ENCODE peak calls at places on chromosomes 1 and 21, in eight cellular contexts. U is T-helper 2 cell; A is activated CD4-positive, alpha-beta T cell treated with anti-CD3 and anti-CD28 coated beads, Interleukin-2, amount 50 U/mL, for 1 hour; E is T1000; D is prostate gland; Y is NT2/D1; C is activated naive CD8-positive, alpha-beta T cell treated with anti-CD3 and anti-CD28 coated beads, Interleukin-2, amount 50 U/mL, for 24 hours; X is EH. J is an unnamed sample.

GRCh38 chr1:159927887-159928431 is 2.7 kb upstream of the TAGLN2 start:
- DNase-seq in C (no peak), A (no peak), U (no peak), X (no peak), D (no peak), Y (no peak), E (no peak), J (no peak)

GRCh38 chr1:203168256-203168786 is 7.3 kb downstream of the MYBPH start:
- DNase-seq in D (no peak), C (no peak), A (no peak), U (no peak), Y (no peak), E (no peak), X (no peak), J (no peak)

GRCh38 chr1:28811766-28812668 is at the start of gene OPRD1:
- DNase-seq in E (no peak), X (no peak), D (no peak), Y (no peak), C (no peak), A (no peak), U (no peak), J (no peak)

GRCh38 chr1:78673120-78673519 is 23.5 kb downstream of the IFI44 start:
- DNase-seq in C (no peak), E (no peak), X (no peak), U (no peak), Y (peak), A (peak), D (no peak), J (no peak)

GRCh38 chr1:165831146-165831545 is 3.7 kb downstream of the UCK2 start:
- DNase-seq in C (no peak), U (no peak), Y (no peak), X (no peak), A (no peak), E (no peak), D (no peak), J (no peak)

GRCh38 chr1:225578247-225578646 is 74.7 kb downstream of the ENAH start:
- DNase-seq in X (no peak), C (no peak), E (no peak), A (no peak), D (no peak), Y (no peak), U (no peak), J (no peak)

GRCh38 chr1:20484526-20485462 is 1.2 kb downstream of the CAMK2N1 start:
- DNase-seq in Y (no peak), E (no peak), X (peak), U (no peak), A (no peak), D (no peak), C (no peak), J (no peak)

GRCh38 chr1:8434104-8434503 is 116.2 kb downstream of the SLC45A1 start:
- DNase-seq in Y (no peak), U (no peak), X (no peak), C (no peak), E (no peak), A (no peak), D (no peak), J (no peak)

GRCh38 chr1:206905295-206906164 is 8.3 kb downstream of the IL24 start:
- DNase-seq in U (no peak), C (peak), Y (no peak), E (peak), D (no peak), A (no peak), X (peak), J (no peak)

GRCh38 chr1:209810783-209811182 is 4.8 kb upstream of the IRF6 start:
- DNase-seq in E (no peak), D (no peak), Y (no peak), A (no peak), C (no peak), X (no peak), U (no peak), J (no peak)

GRCh38 chr21:44497641-44498243 is 42.3 kb downstream of the KRTAP10-1 start:
- DNase-seq in D (no peak), A (no peak), Y (no peak), C (no peak), U (no peak), X (no peak), E (no peak), J (no peak)

GRCh38 chr1:115299266-115299665 is 38.8 kb downstream of the NGF start:
- DNase-seq in Y (no peak), C (no peak), A (no peak), D (no peak), U (no peak), E (no peak), X (no peak), J (no peak)

GRCh38 chr1:151639466-151639865 is 27.6 kb downstream of the SNX27 start:
- DNase-seq in C (no peak), U (no peak), A (no peak), Y (no peak), X (peak), E (no peak), D (no peak), J (no peak)

GRCh38 chr1:192702212-192702993 is 66.5 kb downstream of the RGS13 start:
- DNase-seq in D (no peak), E (no peak), U (no peak), X (peak), Y (no peak), A (no peak), C (no peak), J (no peak)

GRCh38 chr1:187067160-187067559 is 238.4 kb downstream of the PLA2G4A start:
- DNase-seq in C (no peak), A (no peak), U (no peak), Y (no peak), D (no peak), E (no peak), X (no peak), J (no peak)

GRCh38 chr1:197423006-197423405 is 155.0 kb downstream of the CRB1 start:
- DNase-seq in X (peak), Y (no peak), A (no peak), D (no peak), E (peak), U (no peak), C (no peak), J (no peak)

GRCh38 chr1:3247521-3248031 is 178.6 kb downstream of the PRDM16 start:
- DNase-seq in X (no peak), C (no peak), D (no peak), A (no peak), Y (no peak), U (no peak), E (no peak), J (no peak)

GRCh38 chr21:39009587-39010225 is 173.5 kb downstream of the PSMG1 start:
- DNase-seq in D (no peak), A (no peak), C (no peak), Y (no peak), X (no peak), E (no peak), U (no peak), J (no peak)

GRCh38 chr1:206633708-206634121 is 1.6 kb upstream of the DYRK3 start:
- DNase-seq in X (peak), A (no peak), E (peak), Y (no peak), D (peak), U (no peak), C (no peak), J (no peak)

J was measured in central memory CD4-positive, alpha-beta T cell.